ENCODE peak calls at places on chromosomes 12 and 14, in four cellular contexts. D is naive thymus-derived CD4-positive, alpha-beta T cell; K is anterior cingulate cortex; X is RPMI7951. J is an unnamed sample.

GRCh38 chr12:120500577-120500976 is 4.7 kb downstream of the DYNLL1 start:
- DNase-seq in K (no peak), X (no peak), D (no peak), J (peak)

GRCh38 chr12:105861232-105861631 is 277.5 kb downstream of the NUAK1 start:
- DNase-seq in K (no peak), D (no peak), X (no peak), J (no peak)

GRCh38 chr14:79825046-79825521 is 386.2 kb downstream of the DIO2 start:
- DNase-seq in D (no peak), K (no peak), X (no peak), J (no peak)

GRCh38 chr14:72736348-72736747 is 157.6 kb downstream of the DPF3 start:
- DNase-seq in D (no peak), X (peak), K (no peak), J (no peak)

GRCh38 chr14:93011650-93012317 is 88.8 kb downstream of the CHGA start:
- DNase-seq in X (no peak), K (peak), D (no peak), J (no peak)

GRCh38 chr14:64736271-64737131 is 32.3 kb downstream of the PLEKHG3 start:
- DNase-seq in D (no peak), K (no peak), X (no peak), J (no peak)

GRCh38 chr14:41071351-41071750 is 535.3 kb upstream of the LRFN5 start:
- DNase-seq in K (no peak), X (no peak), D (no peak), J (no peak)

GRCh38 chr12:52162971-52163370 is 28.8 kb downstream of the KRT80 start:
- DNase-seq in X (no peak), K (no peak), D (no peak), J (no peak)

GRCh38 chr14:63759454-63759853 is 31.6 kb upstream of the SGPP1 start:
- DNase-seq in X (peak), K (no peak), D (no peak), J (peak)

GRCh38 chr14:87088588-87088987 is 904.4 kb downstream of the GALC start:
- DNase-seq in K (no peak), D (no peak), X (no peak), J (no peak)

GRCh38 chr12:51080136-51080535 is 3.3 kb downstream of the CSRNP2 start:
- DNase-seq in D (no peak), K (no peak), X (no peak), J (no peak)